ENCODE peak calls at places on chromosomes 2 and 18, in six cellular contexts. U is adipocyte, H is cardiac muscle cell, J is sigmoid colon, S is iPS DF 6.9, O is left ventricle myocardium inferior. F is an unnamed sample.
A peak's percentile ranks its signal among the peaks of the same experiment; 100 is the strongest.

GRCh38 chr2:100269889-100270288 is 52.4 kb downstream of the LONRF2 start:
- DNase-seq in U (no peak), H (no peak), J (no peak), S (no peak), O (no peak), F (no peak)

GRCh38 chr18:13437034-13437433 is 218.5 kb downstream of the LDLRAD4 start:
- DNase-seq in U (no peak), H (no peak), J (peak; percentile 68), S (no peak), O (no peak), F (peak; percentile 36)

GRCh38 chr2:61799054-61799453 is 54.8 kb downstream of the FAM161A start:
- DNase-seq in U (no peak), H (no peak), J (no peak), S (no peak), O (no peak), F (no peak)

GRCh38 chr2:105882920-105883319 is 138.2 kb downstream of the NCK2 start:
- DNase-seq in U (no peak), H (no peak), J (no peak), S (no peak), O (no peak), F (no peak)

GRCh38 chr2:96164459-96165184 is 19.4 kb upstream of the DUSP2 start:
- DNase-seq in U (no peak), H (no peak), J (peak; percentile 51), S (no peak), O (no peak), F (no peak)

GRCh38 chr2:237547841-237548416 is 18.4 kb upstream of the PRLH start:
- DNase-seq in U (no peak), H (peak; percentile 45), J (no peak), S (no peak), O (no peak), F (no peak)

GRCh38 chr2:41488854-41489253 is 559.0 kb upstream of the PKDCC start:
- DNase-seq in U (no peak), H (no peak), J (no peak), S (no peak), O (no peak), F (no peak)

GRCh38 chr2:171293661-171294060 is 133.0 kb upstream of the TLK1 start:
- DNase-seq in U (no peak), H (no peak), J (no peak), S (no peak), O (no peak), F (no peak)

GRCh38 chr2:216698895-216699294 is 3.5 kb upstream of the IGFBP5 start:
- DNase-seq in U (peak; percentile 89), H (peak; percentile 81), J (peak; percentile 63), S (no peak), O (no peak), F (peak; percentile 61)

GRCh38 chr2:196125596-196125995 is 45.8 kb downstream of the STK17B start:
- DNase-seq in U (no peak), H (no peak), J (no peak), S (no peak), O (no peak), F (peak; percentile 16)

GRCh38 chr2:196131384-196131861 is 40.0 kb downstream of the STK17B start:
- DNase-seq in U (peak; percentile 45), H (no peak), J (no peak), S (peak; percentile 47), O (no peak), F (no peak)

GRCh38 chr2:196128749-196129148 is 42.6 kb downstream of the STK17B start:
- DNase-seq in U (no peak), H (no peak), J (no peak), S (no peak), O (no peak), F (no peak)

GRCh38 chr2:196131949-196132925 is 39.1 kb downstream of the STK17B start:
- DNase-seq in U (no peak), H (no peak), J (no peak), S (no peak), O (no peak), F (peak; percentile 23)

GRCh38 chr2:196130039-196130825 is 41.1 kb downstream of the STK17B start:
- DNase-seq in U (no peak), H (no peak), J (no peak), S (no peak), O (no peak), F (no peak)
- H3K9me3 ChIP-seq in U (peaks cover 36% of the 10 kb centered on the region), H (no peaks in the 10 kb centered on the region), J (peaks cover 10% of the 10 kb centered on the region), S (peaks cover 14% of the 10 kb centered on the region), O (peaks cover 68% of the 10 kb centered on the region), F (peaks cover 27% of the 10 kb centered on the region)

GRCh38 chr2:132465917-132466316 is 49.3 kb downstream of the GPR39 start:
- DNase-seq in U (no peak), H (no peak), J (no peak), S (no peak), O (no peak), F (peak; percentile 10)

GRCh38 chr2:132463719-132464118 is 47.1 kb downstream of the GPR39 start:
- DNase-seq in U (no peak), H (no peak), J (no peak), S (no peak), O (no peak), F (no peak)

GRCh38 chr2:132469095-132469494 is 52.5 kb downstream of the GPR39 start:
- DNase-seq in U (no peak), H (no peak), J (no peak), S (no peak), O (no peak), F (no peak)

GRCh38 chr2:132462242-132462641 is 45.6 kb downstream of the GPR39 start:
- DNase-seq in U (no peak), H (no peak), J (no peak), S (no peak), O (no peak), F (no peak)

DNA sequence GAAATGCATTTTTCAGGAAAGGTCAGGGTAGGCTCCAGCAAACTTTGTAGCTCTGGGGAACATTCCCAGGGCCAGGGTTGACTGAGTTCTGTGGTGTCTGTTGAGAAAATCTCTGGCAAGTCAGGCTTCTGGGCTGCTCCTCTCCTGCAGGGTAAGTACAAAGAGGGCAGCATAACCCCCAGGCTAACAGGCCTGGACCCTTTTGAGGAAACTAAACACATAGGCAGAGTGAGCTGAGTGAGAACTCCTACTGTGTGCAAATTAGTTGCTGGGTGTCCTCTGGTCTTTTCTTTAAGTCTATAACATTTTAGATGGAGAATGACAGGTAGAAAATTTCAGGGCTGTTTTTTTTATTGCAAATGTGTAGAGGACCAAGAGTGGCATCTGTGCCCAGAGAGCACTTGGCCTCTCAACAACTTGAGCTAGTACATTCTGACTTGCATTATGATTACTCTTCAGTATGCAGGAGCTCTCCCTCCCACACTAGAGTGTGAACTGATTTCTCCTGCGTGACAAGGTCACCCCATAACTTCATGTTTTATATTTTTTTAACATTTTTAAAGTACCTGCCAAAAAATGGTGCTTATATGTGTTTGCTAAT is 49.9 kb downstream of the GPR39 start:
- DNase-seq in U (no peak), H (no peak), J (no peak), S (no peak), O (no peak), F (no peak)
- H3K9me3 ChIP-seq in U (peaks cover 83% of the 10 kb centered on the region), H (no peaks in the 10 kb centered on the region), J (no peaks in the 10 kb centered on the region), S (no peaks in the 10 kb centered on the region), O (peaks cover 67% of the 10 kb centered on the region), F (peaks cover 46% of the 10 kb centered on the region)

GRCh38 chr2:95054016-95054415 is 28.5 kb downstream of the MAL start:
- DNase-seq in U (no peak), H (no peak), J (peak; percentile 43), S (no peak), O (no peak), F (no peak)

GRCh38 chr2:95057535-95058453 is 32.3 kb downstream of the MAL start:
- DNase-seq in U (no peak), H (no peak), J (peak; percentile 75), S (no peak), O (no peak), F (no peak)

GRCh38 chr2:95058466-95058988 is 33.0 kb downstream of the MAL start:
- DNase-seq in U (no peak), H (no peak), J (peak; percentile 64), S (no peak), O (no peak), F (no peak)

GRCh38 chr2:95056461-95057459 is 31.3 kb downstream of the MAL start:
- DNase-seq in U (no peak), H (no peak), J (peak; percentile 67), S (no peak), O (no peak), F (no peak)

DNA sequence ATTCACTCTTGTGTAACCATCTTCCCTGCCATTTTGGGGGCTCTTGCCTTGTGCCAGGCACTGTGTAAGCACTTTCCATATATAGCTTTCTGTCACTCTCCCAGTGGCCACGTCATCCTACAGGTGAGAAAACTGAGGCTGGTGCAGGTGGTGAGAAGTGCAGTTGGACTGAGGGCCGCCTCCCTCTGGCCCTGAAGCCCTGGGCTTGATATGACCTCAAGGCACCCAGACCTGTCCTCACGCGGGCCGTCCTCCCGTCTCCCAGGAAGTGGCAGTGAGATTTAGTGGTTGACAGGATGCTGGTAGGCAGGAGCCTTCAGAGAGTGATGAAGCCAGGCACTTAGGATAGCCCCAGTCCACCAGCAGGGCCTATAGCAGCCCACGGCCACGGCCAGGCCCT is 30.5 kb downstream of the MAL start:
- DNase-seq in U (no peak), H (no peak), J (no peak), S (no peak), O (no peak), F (no peak)
- H3K9me3 ChIP-seq in U (no peaks in the 10 kb centered on the region), H (no peaks in the 10 kb centered on the region), J (no peaks in the 10 kb centered on the region), S (peaks cover 3% of the 10 kb centered on the region), O (no peaks in the 10 kb centered on the region), F (no peaks in the 10 kb centered on the region)

GRCh38 chr18:80026363-80026762 is 7.9 kb upstream of the RBFA start:
- DNase-seq in U (no peak), H (no peak), J (no peak), S (no peak), O (no peak), F (no peak)
- H3K9me3 ChIP-seq in U (peaks cover 33% of the 10 kb centered on the region), H (no peaks in the 10 kb centered on the region), J (peaks cover 32% of the 10 kb centered on the region), S (peaks cover 7% of the 10 kb centered on the region), O (peaks cover 80% of the 10 kb centered on the region), F (peaks cover 34% of the 10 kb centered on the region)

GRCh38 chr2:122831644-122832043 is 1076.2 kb downstream of the TSN start:
- DNase-seq in U (no peak), H (no peak), J (no peak), S (no peak), O (no peak), F (no peak)
- H3K9me3 ChIP-seq in U (no peaks in the 10 kb centered on the region), H (no peaks in the 10 kb centered on the region), J (no peaks in the 10 kb centered on the region), S (no peaks in the 10 kb centered on the region), O (peaks cover 12% of the 10 kb centered on the region), F (no peaks in the 10 kb centered on the region)